ENCODE peak calls at places on chromosomes 12 and 14, in six cellular contexts. One of them, this sample, is unnamed.

GRCh38 chr12:5512585-5512970 is 80.7 kb downstream of the NTF3 start:
- DNase-seq in RWPE2: no peak
- DNase-seq in tibial artery: no peak
- DNase-seq in lower lobe of right lung: no peak
- DNase-seq in mammary epithelial cell: no peak
- DNase-seq in heart right ventricle: no peak
- DNase-seq in this sample: peak; percentile 26

GRCh38 chr14:44846232-44846824 is 115.4 kb downstream of the KLHL28 start:
- DNase-seq in RWPE2: no peak
- DNase-seq in tibial artery: no peak
- DNase-seq in lower lobe of right lung: no peak
- DNase-seq in mammary epithelial cell: peak; percentile 20
- DNase-seq in heart right ventricle: no peak
- DNase-seq in this sample: peak; percentile 10

GRCh38 chr14:104982548-104983230 is 2.9 kb upstream of the CLBA1 start:
- DNase-seq in RWPE2: peak; percentile 62
- DNase-seq in tibial artery: peak; percentile 53
- DNase-seq in lower lobe of right lung: peak; percentile 41
- DNase-seq in mammary epithelial cell: peak; percentile 39
- DNase-seq in heart right ventricle: no peak
- DNase-seq in this sample: no peak

GRCh38 chr12:32108829-32109228 is 2.2 kb downstream of the BICD1 start:
- DNase-seq in RWPE2: no peak
- DNase-seq in tibial artery: no peak
- DNase-seq in lower lobe of right lung: no peak
- DNase-seq in mammary epithelial cell: no peak
- DNase-seq in heart right ventricle: no peak
- DNase-seq in this sample: no peak

GRCh38 chr12:98421336-98421735 is 94.1 kb upstream of the TMPO start:
- DNase-seq in RWPE2: no peak
- DNase-seq in tibial artery: no peak
- DNase-seq in lower lobe of right lung: no peak
- DNase-seq in mammary epithelial cell: no peak
- DNase-seq in heart right ventricle: no peak
- DNase-seq in this sample: no peak

GRCh38 chr14:22653012-22653621 is 9.0 kb upstream of the OR6J1 start:
- DNase-seq in RWPE2: no peak
- DNase-seq in tibial artery: peak; percentile 72
- DNase-seq in lower lobe of right lung: peak; percentile 55
- DNase-seq in mammary epithelial cell: peak; percentile 67
- DNase-seq in heart right ventricle: peak; percentile 18
- DNase-seq in this sample: peak; percentile 86

GRCh38 chr14:66425402-66425801 is 60.8 kb upstream of the CCDC196 start:
- DNase-seq in RWPE2: no peak
- DNase-seq in tibial artery: no peak
- DNase-seq in lower lobe of right lung: no peak
- DNase-seq in mammary epithelial cell: no peak
- DNase-seq in heart right ventricle: peak; percentile 11
- DNase-seq in this sample: no peak

GRCh38 chr12:6295187-6295811 is 15.2 kb upstream of the PLEKHG6 start:
- DNase-seq in RWPE2: no peak
- DNase-seq in tibial artery: no peak
- DNase-seq in lower lobe of right lung: peak; percentile 39
- DNase-seq in mammary epithelial cell: peak; percentile 93
- DNase-seq in heart right ventricle: no peak
- DNase-seq in this sample: peak; percentile 89

GRCh38 chr12:56188116-56188785 is 1.0 kb downstream of the SMARCC2 start:
- DNase-seq in RWPE2: no peak
- DNase-seq in tibial artery: no peak
- DNase-seq in lower lobe of right lung: no peak
- DNase-seq in mammary epithelial cell: no peak
- DNase-seq in heart right ventricle: no peak
- DNase-seq in this sample: no peak

GRCh38 chr14:95227279-95227860 is 70.0 kb upstream of the DICER1 start:
- DNase-seq in RWPE2: no peak
- DNase-seq in tibial artery: no peak
- DNase-seq in lower lobe of right lung: no peak
- DNase-seq in mammary epithelial cell: no peak
- DNase-seq in heart right ventricle: no peak
- DNase-seq in this sample: no peak

GRCh38 chr14:103630364-103631108 is 1.5 kb downstream of the KLC1 start:
- DNase-seq in RWPE2: no peak
- DNase-seq in tibial artery: no peak
- DNase-seq in lower lobe of right lung: no peak
- DNase-seq in mammary epithelial cell: peak; percentile 27
- DNase-seq in heart right ventricle: no peak
- DNase-seq in this sample: no peak

GRCh38 chr12:124681779-124682391 is 114.5 kb upstream of the NCOR2 start:
- DNase-seq in RWPE2: no peak
- DNase-seq in tibial artery: peak; percentile 85
- DNase-seq in lower lobe of right lung: no peak
- DNase-seq in mammary epithelial cell: peak; percentile 32
- DNase-seq in heart right ventricle: peak; percentile 53
- DNase-seq in this sample: peak; percentile 21

GRCh38 chr14:80678436-80678835 is 263.1 kb downstream of the CEP128 start:
- DNase-seq in RWPE2: no peak
- DNase-seq in tibial artery: no peak
- DNase-seq in lower lobe of right lung: no peak
- DNase-seq in mammary epithelial cell: peak; percentile 29
- DNase-seq in heart right ventricle: no peak
- DNase-seq in this sample: no peak

GRCh38 chr14:100857196-100857922 is 31.4 kb downstream of the MEG3 start:
- DNase-seq in RWPE2: no peak
- DNase-seq in tibial artery: no peak
- DNase-seq in lower lobe of right lung: peak; percentile 30
- DNase-seq in mammary epithelial cell: no peak
- DNase-seq in heart right ventricle: no peak
- DNase-seq in this sample: no peak

GRCh38 chr14:104138098-104138890 is at the start of gene KIF26A:
- DNase-seq in RWPE2: peak; percentile 73
- DNase-seq in tibial artery: peak; percentile 62
- DNase-seq in lower lobe of right lung: peak; percentile 44
- DNase-seq in mammary epithelial cell: no peak
- DNase-seq in heart right ventricle: peak; percentile 69
- DNase-seq in this sample: peak; percentile 65

DNA sequence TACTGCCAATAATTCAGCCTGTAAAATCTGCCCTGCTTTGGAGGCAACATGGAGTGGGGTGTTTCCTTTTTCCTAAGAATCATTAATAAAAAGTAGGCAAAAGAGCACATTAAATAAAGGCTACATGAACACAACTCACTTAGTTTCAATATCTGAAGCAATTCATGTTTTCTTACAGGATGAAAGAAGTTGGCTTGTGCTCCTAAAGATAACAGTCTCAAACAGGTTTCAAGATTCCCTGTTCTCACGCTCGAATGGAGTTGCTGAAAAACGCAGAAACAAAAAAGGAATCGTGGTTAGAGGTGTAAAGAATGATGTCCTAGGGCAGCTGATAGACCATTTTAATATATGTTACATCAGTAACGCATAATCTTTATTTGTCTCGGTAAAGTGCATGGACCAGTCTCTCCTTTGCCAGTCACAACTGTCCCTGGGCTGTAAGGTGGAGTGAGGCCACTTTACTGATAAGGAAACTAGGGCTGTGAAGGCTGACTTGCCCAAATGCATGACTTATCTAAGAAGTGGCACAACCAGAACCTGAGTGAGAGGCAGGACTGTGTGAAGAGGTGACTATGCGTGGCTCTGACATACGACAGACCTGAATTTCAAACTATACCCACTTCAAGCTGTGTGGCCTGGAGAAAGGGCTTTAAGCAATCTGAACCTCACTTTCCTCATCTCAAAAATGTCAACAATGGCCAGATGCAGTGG is 12.6 kb downstream of the GIT2 start:
- DNase-seq in RWPE2: no peak
- DNase-seq in tibial artery: no peak
- DNase-seq in lower lobe of right lung: no peak
- DNase-seq in mammary epithelial cell: no peak
- DNase-seq in heart right ventricle: no peak
- DNase-seq in this sample: no peak
- H3K9me3 ChIP-seq in RWPE2: no peaks in the 10 kb centered on the region
- H3K9me3 ChIP-seq in tibial artery: no peaks in the 10 kb centered on the region
- H3K9me3 ChIP-seq in lower lobe of right lung: no peaks in the 10 kb centered on the region
- H3K9me3 ChIP-seq in mammary epithelial cell: no peaks in the 10 kb centered on the region
- H3K9me3 ChIP-seq in heart right ventricle: no peaks in the 10 kb centered on the region
- H3K9me3 ChIP-seq in this sample: no peaks in the 10 kb centered on the region

GRCh38 chr12:69900720-69901131 is 75.7 kb downstream of the MYRFL start:
- DNase-seq in RWPE2: no peak
- DNase-seq in tibial artery: peak; percentile 70
- DNase-seq in lower lobe of right lung: peak; percentile 50
- DNase-seq in mammary epithelial cell: peak; percentile 75
- DNase-seq in heart right ventricle: no peak
- DNase-seq in this sample: peak; percentile 71

GRCh38 chr12:69901141-69901900 is 76.3 kb downstream of the MYRFL start:
- DNase-seq in RWPE2: no peak
- DNase-seq in tibial artery: no peak
- DNase-seq in lower lobe of right lung: no peak
- DNase-seq in mammary epithelial cell: peak; percentile 18
- DNase-seq in heart right ventricle: no peak
- DNase-seq in this sample: no peak

GRCh38 chr12:69896653-69897381 is 71.8 kb downstream of the MYRFL start:
- DNase-seq in RWPE2: no peak
- DNase-seq in tibial artery: no peak
- DNase-seq in lower lobe of right lung: no peak
- DNase-seq in mammary epithelial cell: no peak
- DNase-seq in heart right ventricle: no peak
- DNase-seq in this sample: no peak

GRCh38 chr12:69897744-69898143 is 72.7 kb downstream of the MYRFL start:
- DNase-seq in RWPE2: no peak
- DNase-seq in tibial artery: no peak
- DNase-seq in lower lobe of right lung: no peak
- DNase-seq in mammary epithelial cell: peak; percentile 87
- DNase-seq in heart right ventricle: peak; percentile 26
- DNase-seq in this sample: no peak

DNA sequence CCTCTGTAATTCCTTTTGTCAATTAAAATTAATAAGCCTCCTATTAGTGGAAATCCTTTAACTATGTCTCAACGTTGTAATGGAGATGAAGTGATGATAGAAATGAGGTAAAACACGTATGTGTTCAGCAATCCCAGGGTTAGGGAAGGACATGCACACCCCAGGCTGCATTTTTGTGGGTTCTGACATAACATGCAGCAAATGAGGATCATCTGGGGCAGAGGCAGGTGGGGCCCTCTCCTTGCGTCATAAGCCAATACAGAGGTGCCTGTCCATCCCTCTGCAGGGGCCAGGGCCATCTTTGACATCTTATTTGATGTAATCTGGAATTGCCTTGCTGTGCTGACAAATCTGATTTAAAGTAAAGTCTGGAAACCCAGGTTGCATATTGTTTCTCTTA is 73.2 kb downstream of the MYRFL start:
- DNase-seq in RWPE2: no peak
- DNase-seq in tibial artery: no peak
- DNase-seq in lower lobe of right lung: no peak
- DNase-seq in mammary epithelial cell: peak; percentile 70
- DNase-seq in heart right ventricle: no peak
- DNase-seq in this sample: no peak
- H3K4me1 ChIP-seq in RWPE2: peaks cover 16% of the 10 kb centered on the region
- H3K4me1 ChIP-seq in tibial artery: peaks cover 11% of the 10 kb centered on the region
- H3K4me1 ChIP-seq in lower lobe of right lung: peaks cover 4% of the 10 kb centered on the region
- H3K4me1 ChIP-seq in mammary epithelial cell: peaks cover 34% of the 10 kb centered on the region
- H3K4me1 ChIP-seq in heart right ventricle: no peaks in the 10 kb centered on the region
- H3K4me1 ChIP-seq in this sample: no peaks in the 10 kb centered on the region

DNA sequence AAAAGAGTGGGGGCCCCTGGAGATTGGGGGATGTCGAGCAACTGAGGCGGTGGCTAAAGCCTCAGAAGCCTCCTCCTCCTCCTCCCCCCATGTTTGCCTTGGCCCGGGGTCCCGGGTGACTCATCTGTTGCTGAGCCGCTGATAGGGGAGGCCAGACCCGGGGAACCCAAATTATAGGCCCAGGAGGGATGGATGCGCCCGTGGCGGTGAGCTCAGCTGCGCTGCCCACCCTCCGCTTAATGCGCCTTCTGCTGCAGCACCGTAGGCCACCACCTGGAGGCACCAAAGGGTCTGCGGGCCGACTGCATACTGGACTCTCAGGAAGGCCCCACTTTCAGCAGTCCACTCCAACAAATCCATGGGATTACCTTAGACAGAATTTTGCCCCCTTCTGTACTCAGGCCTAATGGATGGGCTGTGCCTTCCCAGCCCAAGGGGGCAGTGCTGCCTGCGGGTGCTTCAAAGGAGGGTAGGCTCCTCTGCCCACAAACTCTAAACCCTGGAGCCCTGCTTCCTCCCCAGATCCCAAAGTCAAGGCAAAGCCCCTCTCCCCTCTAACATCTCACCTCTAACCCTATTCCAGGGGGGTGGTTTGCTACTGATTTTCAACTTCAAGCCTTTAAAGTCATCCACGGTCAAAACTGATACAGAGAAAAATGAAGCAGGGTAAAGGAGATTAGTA is 2.6 kb upstream of the WNT10B start:
- DNase-seq in RWPE2: no peak
- DNase-seq in tibial artery: no peak
- DNase-seq in lower lobe of right lung: peak; percentile 62
- DNase-seq in mammary epithelial cell: no peak
- DNase-seq in heart right ventricle: peak; percentile 65
- DNase-seq in this sample: no peak
- TF ChIP-seq CTCF in RWPE2: no peak
- TF ChIP-seq CTCF in tibial artery: peak; percentile 48
- TF ChIP-seq CTCF in lower lobe of right lung: peak; percentile 62
- TF ChIP-seq CTCF in mammary epithelial cell: peak; percentile 38
- TF ChIP-seq CTCF in heart right ventricle: peak; percentile 70
- TF ChIP-seq CTCF in this sample: peak; percentile 35

DNA sequence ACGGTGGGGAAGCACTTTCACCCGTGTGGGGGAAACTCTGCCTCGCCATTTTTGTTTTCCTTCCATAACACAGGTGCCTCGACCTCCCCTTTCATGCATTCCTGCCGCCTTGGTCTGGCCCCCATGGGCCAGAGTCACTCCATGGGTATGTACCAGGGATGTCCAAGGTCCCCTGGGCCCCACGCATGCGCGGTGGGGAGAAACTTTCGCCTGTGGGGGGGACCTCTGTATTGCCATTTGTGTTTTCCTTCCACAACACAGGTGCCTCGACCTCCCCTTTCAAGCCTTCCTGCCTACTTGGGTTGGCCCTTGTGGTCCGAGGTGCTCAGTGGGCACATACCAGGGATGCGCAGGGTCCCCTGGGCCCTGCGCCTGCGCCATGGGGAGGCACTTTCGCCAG is 345.8 kb downstream of the ALG10 start:
- DNase-seq in RWPE2: no peak
- DNase-seq in tibial artery: no peak
- DNase-seq in lower lobe of right lung: no peak
- DNase-seq in mammary epithelial cell: no peak
- DNase-seq in heart right ventricle: no peak
- DNase-seq in this sample: no peak
- H3K9me3 ChIP-seq in RWPE2: peaks cover 4% of the 10 kb centered on the region
- H3K9me3 ChIP-seq in tibial artery: peaks cover 86% of the 10 kb centered on the region
- H3K9me3 ChIP-seq in lower lobe of right lung: peaks cover 7% of the 10 kb centered on the region
- H3K9me3 ChIP-seq in mammary epithelial cell: peaks cover 54% of the 10 kb centered on the region
- H3K9me3 ChIP-seq in heart right ventricle: no peaks in the 10 kb centered on the region
- H3K9me3 ChIP-seq in this sample: peaks cover 4% of the 10 kb centered on the region

This sample was measured in Caco-2.